ENCODE peak calls at places on chromosome 12, in six cellular contexts. O is lung, I is fibroblast of mammary gland, A is breast epithelium, H is lower leg skin, P is tibial artery. Z is an unnamed sample.
A peak's percentile ranks its signal among the peaks of the same experiment; 100 is the strongest.

GRCh38 chr12:75260316-75260715 is 50.7 kb upstream of the KCNC2 start:
- DNase-seq in H (no peak), I (no peak), P (no peak), A (no peak), O (no peak), Z (no peak)

GRCh38 chr12:118714051-118714460 is 267.3 kb upstream of the SRRM4 start:
- DNase-seq in O (no peak), A (no peak), I (no peak), H (peak; percentile 3), P (no peak), Z (no peak)

GRCh38 chr12:100698518-100698917 is 96.1 kb upstream of the ANO4 start:
- DNase-seq in I (no peak), H (no peak), P (no peak), O (no peak), A (no peak), Z (no peak)

GRCh38 chr12:132908145-132909029 is 21.0 kb upstream of the CHFR start:
- DNase-seq in P (peak; percentile 98), I (peak; percentile 98), H (peak; percentile 98), O (peak; percentile 96), A (peak; percentile 97), Z (peak; percentile 71)

GRCh38 chr12:104064842-104065441 is 611 bp downstream of the HCFC2 start:
- DNase-seq in H (peak; percentile 84), O (no peak), I (no peak), P (no peak), A (no peak), Z (no peak)

GRCh38 chr12:131085125-131085815 is 131.6 kb downstream of the ADGRD1 start:
- DNase-seq in P (peak; percentile 60), O (no peak), I (no peak), H (peak; percentile 80), A (no peak), Z (no peak)

GRCh38 chr12:46608431-46609280 is 217.1 kb downstream of the SLC38A4 start:
- DNase-seq in O (no peak), A (no peak), P (no peak), H (no peak), I (peak; percentile 79), Z (no peak)

GRCh38 chr12:958449-959123 is 9.1 kb upstream of the RAD52 start:
- DNase-seq in H (no peak), I (peak; percentile 37), A (no peak), P (no peak), O (no peak), Z (no peak)

GRCh38 chr12:13435535-13435934 is 239.0 kb downstream of the EMP1 start:
- DNase-seq in H (no peak), I (no peak), O (no peak), A (no peak), P (no peak), Z (no peak)

GRCh38 chr12:90043264-90043663 is 334.6 kb upstream of the ATP2B1 start:
- DNase-seq in O (no peak), P (no peak), H (no peak), A (no peak), I (peak; percentile 61), Z (no peak)

GRCh38 chr12:126506426-126507182 is 1441.4 kb downstream of the AACS start:
- DNase-seq in I (peak; percentile 20), O (no peak), A (no peak), P (no peak), H (no peak), Z (no peak)

GRCh38 chr12:52713960-52714886 is 10.9 kb upstream of the KRT77 start:
- DNase-seq in H (no peak), A (no peak), P (no peak), I (no peak), O (no peak), Z (no peak)

DNA sequence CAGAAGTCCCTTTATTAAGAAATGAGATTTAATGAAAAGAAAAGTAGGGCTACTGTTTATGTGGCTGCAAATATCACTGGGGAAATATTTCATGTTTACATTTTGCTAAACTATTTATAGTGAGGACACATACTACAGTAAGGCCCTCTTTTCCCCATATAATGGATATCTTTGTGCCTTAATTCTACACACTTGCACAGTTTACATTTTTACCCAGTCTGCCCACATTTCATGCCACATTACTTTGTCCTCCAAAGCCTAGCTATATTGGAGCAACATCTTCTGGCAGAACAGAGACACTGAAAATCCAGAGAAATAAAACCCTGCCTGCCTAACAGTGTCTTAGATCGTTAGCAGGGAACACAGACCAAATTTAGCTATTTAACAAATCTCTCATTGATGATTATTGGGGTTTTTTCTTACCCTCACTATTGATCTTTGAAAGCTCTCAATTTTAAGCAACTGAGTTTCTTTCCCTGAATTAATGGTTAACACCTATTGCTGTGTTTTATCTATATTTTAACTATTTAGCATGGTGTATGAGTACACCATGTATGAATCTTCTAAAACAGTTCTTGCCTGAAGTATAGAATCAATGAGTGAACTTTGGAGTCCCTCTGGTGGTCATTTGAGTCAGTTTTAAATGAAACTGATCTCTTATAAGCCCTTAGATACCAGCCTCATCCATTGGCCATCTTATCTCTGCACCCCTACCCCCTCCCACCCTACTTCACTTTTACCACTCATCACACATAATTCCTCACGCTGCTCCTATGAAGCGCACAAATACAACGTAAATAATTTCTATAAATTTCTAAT is 170.2 kb downstream of the BCAT1 start:
- DNase-seq in I (peak; percentile 73), O (no peak), H (no peak), A (no peak), P (no peak), Z (no peak)
- TF ChIP-seq CTCF in I (peak; percentile 54), O (peak; percentile 19), H (no peak), A (no peak), P (peak; percentile 35), Z (no peak)

GRCh38 chr12:69291278-69291593 is 51.9 kb downstream of the CPSF6 start:
- DNase-seq in H (no peak), A (no peak), I (no peak), O (no peak), P (no peak), Z (no peak)
- TF ChIP-seq CTCF in H (no peak), A (no peak), I (no peak), O (no peak), P (no peak), Z (no peak)

GRCh38 chr12:50641566-50641965 is 122.3 kb upstream of the ATF1 start:
- DNase-seq in A (no peak), O (no peak), P (no peak), I (no peak), H (no peak), Z (no peak)
- TF ChIP-seq CTCF in A (no peak), O (no peak), P (no peak), I (no peak), H (no peak), Z (no peak)

GRCh38 chr12:14619731-14620501 is 52.2 kb upstream of the PLBD1 start:
- DNase-seq in O (no peak), H (no peak), A (no peak), I (no peak), P (no peak), Z (no peak)

GRCh38 chr12:14614704-14615121 is 47.0 kb upstream of the PLBD1 start:
- DNase-seq in P (no peak), H (no peak), I (no peak), O (no peak), A (no peak), Z (no peak)

GRCh38 chr12:14621821-14622220 is 54.1 kb upstream of the PLBD1 start:
- DNase-seq in P (no peak), A (no peak), H (no peak), O (no peak), I (no peak), Z (no peak)

GRCh38 chr12:14613718-14614117 is 46.0 kb upstream of the PLBD1 start:
- DNase-seq in A (no peak), P (no peak), H (no peak), I (no peak), O (no peak), Z (no peak)

DNA sequence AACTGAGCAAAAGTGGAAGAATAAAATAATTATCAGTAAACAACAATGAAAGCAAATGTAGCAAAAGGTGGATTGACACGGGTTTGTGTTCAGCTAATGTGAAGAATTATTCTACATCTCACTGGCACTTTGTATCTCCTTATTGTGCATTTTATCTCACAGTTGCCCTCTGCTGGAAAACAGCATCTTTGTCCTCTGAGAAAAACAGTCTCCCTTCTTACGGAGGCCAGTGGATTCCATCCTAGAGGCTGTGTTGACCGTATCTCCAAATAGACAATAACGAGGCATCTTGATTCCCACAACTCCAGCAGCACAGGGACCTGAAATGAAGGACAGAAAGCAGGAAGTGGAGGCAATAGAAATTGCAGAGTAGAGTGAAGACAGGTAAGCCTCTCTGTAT is 51.3 kb upstream of the PLBD1 start:
- DNase-seq in A (no peak), H (no peak), I (peak; percentile 47), O (no peak), P (no peak), Z (no peak)
- TF ChIP-seq CTCF in A (peak; percentile 57), H (no peak), I (peak; percentile 54), O (peak; percentile 18), P (peak; percentile 45), Z (no peak)

DNA sequence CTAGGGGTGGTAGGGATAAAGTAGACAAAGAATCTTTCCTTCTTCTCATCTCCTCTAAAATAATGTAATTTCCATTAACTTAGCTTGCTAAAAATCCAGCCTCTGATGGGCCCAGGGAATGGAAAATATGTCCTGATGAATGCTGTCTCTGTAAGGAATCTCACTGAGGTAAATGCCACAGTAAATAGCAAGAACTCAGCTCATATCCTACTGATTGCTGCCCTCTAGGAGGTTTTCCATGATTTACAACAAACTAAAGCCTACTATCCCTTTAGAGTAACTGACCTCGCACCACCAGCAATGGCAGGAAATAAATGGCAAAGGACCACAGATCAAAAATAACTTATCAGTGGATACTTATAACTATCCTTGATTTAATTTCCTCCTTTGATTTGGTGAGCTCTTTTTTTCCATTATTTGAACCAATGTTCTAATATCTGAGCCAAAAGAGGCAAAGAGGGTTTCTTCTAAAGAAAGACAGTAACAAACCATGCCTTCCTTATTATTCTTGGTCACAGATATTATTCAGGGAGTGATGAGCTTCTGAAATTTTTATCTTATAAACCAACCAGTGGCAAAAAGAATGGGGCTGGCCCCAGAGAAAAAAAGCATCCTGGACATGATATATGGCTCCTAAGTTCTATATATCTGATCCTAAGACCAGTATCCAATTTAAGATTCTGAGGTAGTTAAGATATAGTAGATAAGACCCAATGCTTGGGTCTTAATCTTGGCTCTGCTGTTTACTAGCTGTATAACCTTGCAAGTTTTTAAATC is 43.7 kb downstream of the SENP1 start:
- DNase-seq in P (no peak), I (no peak), O (no peak), H (no peak), A (no peak), Z (no peak)
- TF ChIP-seq CTCF in P (no peak), I (no peak), O (no peak), H (no peak), A (no peak), Z (no peak)

DNA sequence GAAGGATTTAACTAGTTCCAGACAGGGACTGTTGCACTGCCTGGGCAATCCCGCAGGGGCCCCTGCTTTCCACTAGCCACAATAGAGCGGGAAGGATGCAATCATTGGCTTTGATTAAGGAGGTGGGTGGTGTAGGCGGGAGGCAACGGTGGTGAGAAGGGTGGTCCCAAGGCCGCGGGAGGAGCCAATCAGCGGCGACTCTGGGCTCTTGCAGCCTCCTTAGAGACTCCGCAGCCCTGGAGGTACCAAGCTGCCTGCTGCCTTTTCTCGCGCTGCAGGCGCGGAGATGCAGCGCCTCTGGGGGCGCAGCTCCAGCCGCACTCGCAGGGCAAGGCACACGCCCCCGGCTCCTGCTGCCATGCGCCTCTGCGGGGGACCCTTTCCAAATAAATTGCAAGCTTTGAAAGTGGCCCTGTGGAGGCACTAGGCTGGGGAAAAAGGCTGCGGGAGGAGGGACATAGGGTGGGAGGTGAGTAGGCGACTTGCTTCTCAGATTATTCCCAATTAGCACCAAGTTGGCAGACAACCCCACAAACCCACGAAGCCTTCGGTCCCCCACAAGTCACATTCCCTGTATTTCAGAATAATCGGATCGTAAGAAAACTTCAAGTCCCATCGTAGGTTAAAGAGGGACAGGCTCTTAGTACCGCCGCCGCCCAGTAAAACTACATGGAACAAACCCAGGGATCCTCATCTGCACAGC is 860 bp upstream of the KCNA1 start:
- DNase-seq in A (no peak), I (peak; percentile 44), H (no peak), O (no peak), P (no peak), Z (no peak)
- TF ChIP-seq CTCF in A (no peak), I (no peak), H (no peak), O (no peak), P (no peak), Z (no peak)

Z was measured in omental fat pad.